ENCODE peak calls at places on chromosome 14, in ten cellular contexts. X is A549, Z is body of pancreas, V is esophagus squamous epithelium, M is H1, Y is upper lobe of left lung, G is tibial nerve, R is ovary, U is transverse colon, I is spleen. S is an unnamed sample.

GRCh38 chr14:54177861-54178591 is 218.8 kb upstream of the CDKN3 start:
- DNase-seq in M (no peak), Y (no peak), Z (no peak), U (no peak), X (no peak), V (no peak), I (no peak), R (no peak), G (no peak), S (no peak)

GRCh38 chr14:105378199-105378598 is 20.1 kb upstream of the TEX22 start:
- DNase-seq in Z (no peak), M (no peak), X (no peak), U (no peak), G (no peak), R (no peak), Y (no peak), I (no peak), V (no peak), S (no peak)

GRCh38 chr14:89990218-89990617 is 34.5 kb downstream of the TDP1 start:
- DNase-seq in V (no peak), G (no peak), X (no peak), I (no peak), U (no peak), R (no peak), M (no peak), Z (no peak), Y (no peak), S (no peak)

GRCh38 chr14:70045715-70046535 is 142.8 kb downstream of the SLC8A3 start:
- DNase-seq in M (peak; percentile 63), V (no peak), U (peak; percentile 78), G (no peak), I (no peak), Z (peak; percentile 90), Y (peak; percentile 83), R (peak; percentile 22), X (peak; percentile 82), S (no peak)

GRCh38 chr14:100159107-100159864 is at the start of gene DEGS2:
- DNase-seq in X (peak; percentile 23), I (peak; percentile 89), Z (peak; percentile 85), V (no peak), R (no peak), G (no peak), M (no peak), U (peak; percentile 79), Y (peak; percentile 94), S (no peak)

GRCh38 chr14:50335989-50336391 is 23.9 kb downstream of the DMAC2L start:
- DNase-seq in G (no peak), I (peak; percentile 78), M (no peak), U (no peak), V (no peak), X (no peak), Y (no peak), Z (peak; percentile 26), R (peak; percentile 33), S (peak; percentile 74)

GRCh38 chr14:103543721-103544626 is 15.0 kb downstream of the TRMT61A start:
- DNase-seq in U (peak; percentile 51), G (no peak), X (no peak), I (peak; percentile 72), Y (peak; percentile 89), Z (no peak), V (no peak), M (no peak), R (peak; percentile 73), S (peak; percentile 72)

GRCh38 chr14:101412741-101413140 is 148.6 kb upstream of the DIO3 start:
- DNase-seq in R (no peak), G (no peak), Z (no peak), V (no peak), U (no peak), I (no peak), X (peak; percentile 46), Y (no peak), M (no peak), S (no peak)

GRCh38 chr14:29851397-29851796 is 76.2 kb downstream of the PRKD1 start:
- DNase-seq in X (no peak), R (no peak), G (no peak), Y (no peak), M (no peak), Z (no peak), V (no peak), I (no peak), U (no peak), S (no peak)

GRCh38 chr14:81826080-81826479 is 292.4 kb upstream of the SEL1L start:
- DNase-seq in R (no peak), V (no peak), I (no peak), G (no peak), M (no peak), Y (no peak), U (no peak), X (no peak), Z (no peak), S (no peak)

GRCh38 chr14:55915464-55915863 is 202.7 kb upstream of the PELI2 start:
- DNase-seq in V (no peak), R (no peak), U (no peak), G (no peak), I (no peak), Z (no peak), Y (no peak), X (peak; percentile 8), M (no peak), S (no peak)

GRCh38 chr14:66284346-66284745 is 201.8 kb upstream of the CCDC196 start:
- DNase-seq in M (no peak), Z (no peak), G (no peak), X (peak; percentile 41), R (no peak), I (no peak), Y (no peak), U (no peak), V (no peak), S (no peak)

GRCh38 chr14:88195676-88196075 is 127.4 kb downstream of the KCNK10 start:
- DNase-seq in Z (peak; percentile 39), M (no peak), I (no peak), R (no peak), G (no peak), U (no peak), Y (no peak), V (no peak), X (no peak), S (no peak)
- H3K4me1 ChIP-seq in Z (no peaks in the 10 kb centered on the region), M (no peaks in the 10 kb centered on the region), I (no peaks in the 10 kb centered on the region), R (peaks cover 1% of the 10 kb centered on the region), G (no peaks in the 10 kb centered on the region), U (no peaks in the 10 kb centered on the region), Y (no peaks in the 10 kb centered on the region), V (no peaks in the 10 kb centered on the region), X (no peaks in the 10 kb centered on the region), S (no peaks in the 10 kb centered on the region)

GRCh38 chr14:68977741-68978549 is 1.2 kb downstream of the ACTN1 start:
- DNase-seq in I (peak; percentile 91), R (peak; percentile 76), Z (peak; percentile 68), Y (peak; percentile 89), M (no peak), V (no peak), U (peak; percentile 73), G (peak; percentile 39), X (peak; percentile 78), S (peak; percentile 73)
- TF ChIP-seq POLR2A in I (no peak), R (peak; percentile 41), Z (peak; percentile 48), Y (no peak), M (no peak), V (peak; percentile 71), U (peak; percentile 65), G (no peak), X (peak; percentile 54), S (no peak)

GRCh38 chr14:86781111-86781510 is 1211.9 kb downstream of the GALC start:
- DNase-seq in I (no peak), V (no peak), M (no peak), G (no peak), Y (no peak), Z (no peak), R (no peak), U (no peak), X (no peak), S (no peak)
- TF ChIP-seq CTCF in I (no peak), V (no peak), M (no peak), G (no peak), Y (no peak), Z (no peak), R (no peak), U (no peak), X (no peak), S (no peak)

GRCh38 chr14:91927216-91927615 is 20.3 kb downstream of the FBLN5 start:
- DNase-seq in U (no peak), X (no peak), Y (no peak), R (no peak), I (no peak), Z (no peak), V (no peak), M (no peak), G (no peak), S (no peak)
- H3K4me1 ChIP-seq in U (no peaks in the 10 kb centered on the region), X (no peaks in the 10 kb centered on the region), Y (no peaks in the 10 kb centered on the region), R (peaks cover 13% of the 10 kb centered on the region), I (peaks cover 45% of the 10 kb centered on the region), Z (no peaks in the 10 kb centered on the region), V (no peaks in the 10 kb centered on the region), M (peaks cover 3% of the 10 kb centered on the region), G (peaks cover 58% of the 10 kb centered on the region), S (no peaks in the 10 kb centered on the region)

GRCh38 chr14:21264025-21264801 is 5.0 kb downstream of the HNRNPC start:
- DNase-seq in M (no peak), U (no peak), Z (no peak), Y (no peak), I (no peak), G (no peak), V (no peak), R (no peak), X (no peak), S (no peak)
- TF ChIP-seq POLR2A in M (no peak), U (no peak), Z (no peak), Y (no peak), I (no peak), G (no peak), V (no peak), R (no peak), X (no peak), S (no peak)

GRCh38 chr14:63438065-63438757 is 105.0 kb downstream of the PPP2R5E start:
- DNase-seq in X (peak; percentile 81), V (no peak), M (no peak), Y (no peak), I (no peak), Z (peak; percentile 78), R (peak; percentile 73), G (no peak), U (peak; percentile 58), S (peak; percentile 40)
- TF ChIP-seq CTCF in X (peak; percentile 12), V (peak; percentile 33), M (no peak), Y (peak; percentile 29), I (no peak), Z (peak; percentile 9), R (no peak), G (peak; percentile 13), U (peak; percentile 39), S (peak; percentile 19)

DNA sequence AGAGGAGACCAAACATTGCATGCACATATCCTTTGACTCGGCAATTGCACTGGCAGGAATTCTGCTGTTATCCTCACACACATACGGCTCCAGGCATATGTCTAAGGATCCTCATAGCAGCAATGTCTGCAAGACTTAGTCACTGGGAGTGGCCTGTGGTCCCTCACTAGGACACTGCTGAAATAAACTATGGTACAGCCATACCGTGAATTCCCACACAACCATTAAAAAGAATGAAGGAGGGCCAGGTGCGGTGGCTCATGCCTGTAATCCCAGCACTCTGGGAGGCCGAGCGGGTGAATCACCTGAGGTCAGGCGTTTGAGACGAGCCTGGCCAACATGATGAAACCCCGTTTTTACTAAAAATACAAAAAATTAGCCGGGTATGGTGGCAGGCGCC is 105.1 kb downstream of the ZFP36L1 start:
- DNase-seq in Y (no peak), Z (no peak), I (no peak), V (no peak), R (no peak), G (no peak), X (peak; percentile 80), M (no peak), U (no peak), S (no peak)
- H3K4me1 ChIP-seq in Y (peaks cover 29% of the 10 kb centered on the region), Z (peaks cover 31% of the 10 kb centered on the region), I (peaks cover 55% of the 10 kb centered on the region), V (peaks cover 49% of the 10 kb centered on the region), R (peaks cover 24% of the 10 kb centered on the region), G (peaks cover 55% of the 10 kb centered on the region), X (peaks cover 48% of the 10 kb centered on the region), M (peaks cover 15% of the 10 kb centered on the region), U (peaks cover 16% of the 10 kb centered on the region), S (peaks cover 24% of the 10 kb centered on the region)

S was measured in heart left ventricle.